ENCODE peak calls at places on chromosomes 11 and 22, in seven cellular contexts. R is CD4-positive, CD25-positive, alpha-beta regulatory T cell; S is body of pancreas; M is lower lobe of right lung; K is CD8-positive, alpha-beta memory T cell; O is A549; W is adrenal gland. F is an unnamed sample.

GRCh38 chr11:94507485-94507884 is 4.8 kb upstream of the C11orf97 start:
- DNase-seq in R (no peak), O (no peak), M (no peak), W (no peak), S (no peak), K (no peak), F (no peak)

GRCh38 chr11:10629431-10630002 is 61.1 kb upstream of the LYVE1 start:
- DNase-seq in R (no peak), O (no peak), M (no peak), K (no peak), S (no peak), W (no peak), F (no peak)

GRCh38 chr22:44312766-44313165 is at the start of gene SHISAL1:
- DNase-seq in S (no peak), R (no peak), M (no peak), W (no peak), K (no peak), O (no peak), F (no peak)

GRCh38 chr11:78298216-78298860 is 109.6 kb downstream of the USP35 start:
- DNase-seq in O (no peak), K (no peak), R (no peak), W (no peak), S (no peak), M (no peak), F (no peak)

GRCh38 chr22:29820941-29821789 is 16.9 kb downstream of the ASCC2 start:
- DNase-seq in M (peak; percentile 94), O (peak; percentile 85), R (peak; percentile 6), S (peak; percentile 82), W (peak; percentile 85), K (no peak), F (peak; percentile 87)

GRCh38 chr11:7592706-7593105 is 78.9 kb downstream of the PPFIBP2 start:
- DNase-seq in W (no peak), O (no peak), M (peak; percentile 76), K (no peak), R (no peak), S (peak; percentile 56), F (no peak)

GRCh38 chr22:35648066-35649025 is at the start of gene APOL6:
- DNase-seq in M (no peak), S (peak; percentile 67), K (peak; percentile 31), W (peak; percentile 59), O (peak; percentile 23), R (peak; percentile 79), F (no peak)

GRCh38 chr22:34966980-34967379 is 99.0 kb upstream of the ISX start:
- DNase-seq in S (no peak), K (no peak), O (peak; percentile 17), M (no peak), R (no peak), W (no peak), F (no peak)

GRCh38 chr11:61297741-61298140 is 2.6 kb upstream of the VWCE start:
- DNase-seq in M (no peak), K (no peak), R (no peak), O (no peak), S (peak; percentile 45), W (peak; percentile 47), F (peak; percentile 59)

GRCh38 chr11:79371152-79371551 is 69.7 kb downstream of the TENM4 start:
- DNase-seq in W (no peak), S (no peak), K (no peak), R (no peak), M (no peak), O (no peak), F (no peak)

GRCh38 chr11:60343094-60343704 is 16.1 kb downstream of the MS4A6E start:
- DNase-seq in W (no peak), M (no peak), O (peak; percentile 29), S (no peak), R (no peak), K (no peak), F (no peak)

GRCh38 chr22:30127749-30128166 is 47.5 kb downstream of the HORMAD2 start:
- DNase-seq in S (no peak), O (peak; percentile 25), W (no peak), M (no peak), R (no peak), K (no peak), F (no peak)

GRCh38 chr22:37213941-37214340 is 1.7 kb upstream of the SSTR3 start:
- DNase-seq in S (no peak), O (no peak), M (peak; percentile 6), W (no peak), K (no peak), R (no peak), F (peak; percentile 62)
- H3K4me1 ChIP-seq in S (peaks cover 9% of the 10 kb centered on the region), O (no peaks in the 10 kb centered on the region), M (no peaks in the 10 kb centered on the region), W (no peaks in the 10 kb centered on the region), K (peaks cover 35% of the 10 kb centered on the region), R (peaks cover 30% of the 10 kb centered on the region), F (no peaks in the 10 kb centered on the region)

DNA sequence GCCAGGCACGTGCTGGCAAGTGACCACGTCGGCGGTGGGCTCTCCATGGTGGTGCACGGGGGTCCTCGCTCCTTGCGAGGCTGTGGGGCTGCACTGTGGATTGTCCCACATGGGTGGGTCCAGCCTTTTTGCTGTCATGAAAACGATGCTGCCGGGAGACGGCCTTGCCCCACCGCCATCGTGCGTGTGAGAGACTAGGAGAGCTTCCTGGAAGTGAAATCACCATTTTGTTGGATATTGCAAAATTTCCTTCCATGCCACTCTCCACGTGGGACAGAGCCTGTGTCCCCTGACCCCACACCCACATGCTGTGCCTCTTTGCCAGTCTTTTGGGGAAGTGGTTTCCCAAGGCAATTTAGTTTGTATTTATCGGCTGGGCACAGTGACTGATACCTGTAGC is 18.2 kb upstream of the GRAMD4 start:
- DNase-seq in M (peak; percentile 72), R (no peak), K (no peak), S (peak; percentile 62), W (no peak), O (no peak), F (peak; percentile 77)
- H3K27ac ChIP-seq in M (peak overlapping the region; percentile 26), R (no peak overlapping the region), K (no peak overlapping the region), S (no peak overlapping the region), W (no peak overlapping the region), O (no peak overlapping the region), F (no peak overlapping the region)

DNA sequence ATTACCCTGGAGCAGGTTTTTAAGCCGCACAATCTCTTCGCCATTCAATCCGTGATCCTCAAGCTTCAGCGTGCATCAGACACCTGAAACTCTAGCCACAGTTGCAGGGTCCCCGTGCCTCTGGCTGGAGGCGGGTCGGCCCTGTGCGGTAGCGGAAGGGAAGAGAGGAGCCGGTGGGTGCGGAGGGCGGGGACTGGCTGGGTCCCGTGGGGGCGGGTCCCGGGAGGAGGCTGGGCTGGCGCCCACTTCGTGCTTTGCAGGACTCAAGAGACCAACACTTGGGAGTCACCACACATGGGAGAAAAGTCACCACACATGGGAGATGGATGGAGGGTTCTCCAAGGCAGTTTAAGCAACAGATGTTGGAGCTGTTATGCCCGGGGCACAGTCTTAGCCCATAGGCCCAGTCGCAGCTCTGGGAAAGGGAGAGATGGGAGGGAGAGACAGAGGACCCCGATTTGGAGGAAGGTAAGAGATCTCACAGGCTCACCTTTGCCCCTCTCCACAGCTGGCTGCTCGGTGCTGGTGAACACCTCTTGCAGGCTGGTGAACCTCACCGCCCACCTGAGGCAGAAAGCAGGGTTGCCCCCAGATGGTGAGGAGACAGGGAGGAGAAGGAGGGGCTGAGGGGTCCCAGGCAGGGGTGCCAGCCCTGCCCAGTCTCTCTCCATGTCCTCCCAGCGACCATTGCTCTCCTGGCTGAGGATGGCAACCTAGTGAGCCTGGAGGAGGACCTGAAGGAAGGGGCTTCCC is 965 bp downstream of the C22orf15 start:
- DNase-seq in S (no peak), R (no peak), M (peak; percentile 73), O (no peak), K (peak; percentile 47), W (no peak), F (peak; percentile 80)
- H3K4me3 ChIP-seq in S (no peak overlapping the region), R (peak overlapping the region; percentile 44), M (peak overlapping the region; percentile 37), O (no peak overlapping the region), K (peak overlapping the region; percentile 56), W (no peak overlapping the region), F (no peak overlapping the region)

DNA sequence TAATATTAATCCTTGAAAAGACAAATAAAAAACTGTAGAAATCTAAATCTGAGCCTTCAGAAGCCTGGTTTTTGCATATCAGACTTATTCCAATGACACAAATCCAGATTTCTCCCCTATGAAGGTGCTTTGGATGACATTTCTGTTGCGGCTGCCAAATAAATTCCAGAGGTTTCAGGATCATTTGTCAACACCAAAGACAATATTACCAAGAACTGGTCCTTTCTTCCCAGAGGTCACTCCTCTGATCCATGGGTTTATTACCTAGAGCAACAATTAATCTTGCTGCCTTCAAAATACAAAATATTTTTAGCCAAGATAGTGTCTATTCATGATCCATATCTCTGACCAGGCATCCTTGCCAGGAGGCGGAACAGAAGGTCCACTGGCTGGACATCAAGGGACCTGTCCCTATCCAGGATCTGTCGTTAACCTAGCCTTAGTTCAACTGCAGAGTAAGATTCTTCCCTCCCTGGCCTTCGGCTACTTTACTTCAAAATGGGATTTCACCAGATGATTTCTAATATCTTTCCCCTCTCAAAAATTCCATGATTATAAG is 4.9 kb downstream of the CADM1 start:
- DNase-seq in O (no peak), M (no peak), S (no peak), R (no peak), K (no peak), W (no peak), F (no peak)
- H3K4me1 ChIP-seq in O (peaks cover 49% of the 10 kb centered on the region), M (peaks cover 52% of the 10 kb centered on the region), S (peaks cover 29% of the 10 kb centered on the region), R (peaks cover 29% of the 10 kb centered on the region), K (peaks cover 19% of the 10 kb centered on the region), W (peaks cover 11% of the 10 kb centered on the region), F (no peaks in the 10 kb centered on the region)

GRCh38 chr11:116838321-116839084 is 1.1 kb upstream of the APOA1 start:
- DNase-seq in R (no peak), M (no peak), K (no peak), S (no peak), O (no peak), W (no peak), F (no peak)

GRCh38 chr11:116835042-116835772 is 2.2 kb downstream of the APOA1 start:
- DNase-seq in S (no peak), K (no peak), O (no peak), M (no peak), R (no peak), W (no peak), F (peak; percentile 75)

GRCh38 chr11:116837231-116838091 is at the start of gene APOA1:
- DNase-seq in K (no peak), M (no peak), O (no peak), S (no peak), R (no peak), W (no peak), F (peak; percentile 76)

GRCh38 chr11:116835791-116836647 is 1.4 kb downstream of the APOA1 start:
- DNase-seq in K (peak; percentile 64), R (peak; percentile 80), O (peak; percentile 89), W (peak; percentile 85), M (peak; percentile 95), S (peak; percentile 94), F (peak; percentile 91)

DNA sequence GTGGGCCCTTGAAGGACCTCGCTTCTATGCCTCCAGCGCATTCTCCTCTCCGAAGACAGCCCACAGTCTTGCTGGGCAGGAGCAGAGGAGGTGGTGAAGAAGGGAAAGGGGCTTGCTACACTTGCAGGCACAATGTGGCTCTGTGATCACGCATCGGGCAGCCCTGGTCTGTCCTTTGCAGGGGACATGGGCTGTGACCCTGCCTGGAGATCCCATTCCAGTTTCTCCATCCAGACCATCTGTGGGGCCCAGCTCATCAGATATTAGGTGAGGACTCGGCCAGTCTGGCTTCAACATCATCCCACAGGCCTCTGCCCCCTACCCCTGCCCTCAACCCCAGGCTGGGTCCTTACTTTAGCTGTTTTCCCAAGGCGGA is 786 bp downstream of the APOA1 start:
- DNase-seq in W (no peak), M (no peak), O (no peak), S (no peak), K (no peak), R (no peak), F (no peak)
- H3K27ac ChIP-seq in W (no peak overlapping the region), M (peak overlapping the region; percentile 88), O (no peak overlapping the region), S (no peak overlapping the region), K (no peak overlapping the region), R (no peak overlapping the region), F (no peak overlapping the region)

GRCh38 chr11:128516467-128516778 is 70.9 kb downstream of the ETS1 start:
- DNase-seq in R (no peak), S (no peak), O (no peak), W (no peak), K (no peak), M (no peak), F (no peak)
- H3K4me3 ChIP-seq in R (peak overlapping the region; percentile 100), S (no peak overlapping the region), O (no peak overlapping the region), W (peak overlapping the region; percentile 6), K (peak overlapping the region; percentile 97), M (peak overlapping the region; percentile 71), F (no peak overlapping the region)